ENCODE peak calls at places on chromosomes 7 and 10, in six cellular contexts. U is SK-N-SH, G is MM.1S, W is neural progenitor cell, N is GM23248, Z is GM23338. M is an unnamed sample. For H3F3A, the result is how much of the 10 kb centered on the place peaks cover.

GRCh38 chr10:122703483-122704448 is 4.1 kb upstream of the C10orf120 start:
- DNase-seq in W (peak), Z (peak), G (peak), U (peak), N (peak), M (peak)

GRCh38 chr7:36984710-36985308 is 260.5 kb upstream of the AOAH start:
- DNase-seq in U (no peak), N (no peak), G (no peak), Z (no peak), W (no peak), M (no peak)

GRCh38 chr7:104362756-104363155 is 34.4 kb downstream of the LHFPL3 start:
- DNase-seq in G (no peak), U (no peak), N (no peak), Z (peak), W (no peak), M (peak)

GRCh38 chr10:34001087-34001580 is 666.7 kb upstream of the NRP1 start:
- DNase-seq in W (no peak), Z (no peak), U (peak), N (no peak), G (no peak), M (no peak)

GRCh38 chr10:119425881-119426170 is 116.7 kb downstream of the RGS10 start:
- DNase-seq in N (no peak), W (no peak), U (no peak), Z (no peak), G (no peak), M (no peak)

GRCh38 chr7:1248459-1249131 is 15.9 kb downstream of the UNCX start:
- DNase-seq in N (no peak), G (no peak), W (peak), U (no peak), Z (peak), M (no peak)

GRCh38 chr7:88789480-88790064 is 6.0 kb downstream of the TEX47 start:
- DNase-seq in N (peak), G (peak), W (peak), Z (peak), U (peak), M (peak)

GRCh38 chr7:111096997-111097396 is 6.1 kb downstream of the LRRN3 start:
- DNase-seq in Z (peak), N (no peak), W (peak), G (no peak), U (no peak), M (no peak)

GRCh38 chr10:5662708-5663579 is 3.5 kb downstream of the ASB13 start:
- DNase-seq in G (no peak), Z (peak), N (no peak), U (no peak), W (no peak), M (no peak)

GRCh38 chr10:117005454-117006055 is 568 bp upstream of the SHTN1 start:
- DNase-seq in N (peak), Z (peak), G (no peak), U (no peak), W (peak), M (peak)

GRCh38 chr10:118725784-118726507 is 28.8 kb downstream of the CACUL1 start:
- DNase-seq in U (peak), Z (no peak), W (no peak), N (peak), G (no peak), M (peak)

GRCh38 chr10:69389827-69390490 is 26.8 kb downstream of the TACR2 start:
- DNase-seq in W (peak), U (no peak), G (no peak), N (peak), Z (peak), M (peak)

GRCh38 chr7:12802070-12802469 is 114.6 kb downstream of the ARL4A start:
- DNase-seq in W (no peak), N (peak), G (no peak), U (no peak), Z (no peak), M (peak)

GRCh38 chr7:152905949-152906348 is 146.4 kb downstream of the ACTR3B start:
- DNase-seq in N (no peak), U (no peak), Z (no peak), W (no peak), G (no peak), M (no peak)

GRCh38 chr10:2201534-2202104 is 464.3 kb upstream of the ADARB2 start:
- DNase-seq in N (no peak), W (peak), G (no peak), Z (peak), U (no peak), M (no peak)

GRCh38 chr7:74683799-74684198 is 26.3 kb downstream of the GTF2I start:
- DNase-seq in W (no peak), U (no peak), Z (peak), N (no peak), G (no peak), M (no peak)

GRCh38 chr10:45373003-45373782 is 823 bp upstream of the ALOX5 start:
- DNase-seq in Z (peak), G (peak), W (peak), N (no peak), U (peak), M (no peak)

GRCh38 chr7:133797818-133798485 is 329.2 kb upstream of the LRGUK start:
- DNase-seq in U (no peak), W (no peak), Z (no peak), N (peak), G (no peak), M (no peak)

GRCh38 chr10:26503911-26504310 is 65.8 kb downstream of the APBB1IP start:
- DNase-seq in U (no peak), G (no peak), N (peak), W (peak), Z (peak), M (no peak)

GRCh38 chr10:97532935-97533671 is 34.4 kb downstream of the UBTD1 start:
- DNase-seq in N (peak), U (peak), G (peak), Z (peak), W (peak), M (no peak)

GRCh38 chr10:84310470-84310869 is 17.9 kb upstream of the CCSER2 start:
- DNase-seq in U (no peak), G (no peak), N (peak), W (no peak), Z (no peak), M (no peak)

DNA sequence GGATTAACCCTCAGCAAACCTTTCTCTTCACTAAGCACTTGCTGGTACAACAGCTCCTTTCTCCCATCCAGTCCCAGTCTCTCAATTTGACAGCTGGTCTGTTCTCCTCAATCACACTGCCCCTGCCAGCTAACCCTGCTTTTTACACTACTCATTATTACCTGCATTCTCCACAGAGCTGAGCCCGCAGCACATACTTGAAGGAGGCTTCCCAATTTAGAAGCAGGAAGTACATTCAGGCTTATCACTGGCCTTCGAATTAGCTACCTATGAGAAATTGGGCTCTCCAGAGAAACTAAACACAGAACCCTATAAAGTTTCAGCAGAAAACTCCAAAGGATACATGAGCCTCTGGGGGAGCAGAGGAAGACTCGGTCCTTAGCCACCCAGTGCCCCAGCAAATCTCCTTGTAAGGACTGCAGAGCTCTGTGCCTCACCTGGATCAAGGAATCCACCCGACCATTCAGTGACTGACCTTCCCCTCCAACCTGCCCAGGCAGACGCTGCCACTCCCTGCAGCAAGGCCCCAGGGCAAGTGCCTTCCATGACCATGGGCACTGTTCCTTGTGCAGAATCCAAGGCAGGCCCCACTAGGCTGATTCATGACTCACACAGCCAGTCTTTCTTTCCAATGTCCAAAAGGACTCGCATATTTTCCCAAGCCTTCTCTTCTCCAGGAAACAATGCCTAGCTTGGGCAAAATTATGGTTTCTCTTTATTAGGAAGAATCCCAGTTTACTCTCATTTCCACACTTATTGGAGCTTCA is 68.0 kb downstream of the VOPP1 start:
- DNase-seq in U (no peak), Z (no peak), G (peak), N (peak), W (no peak), M (peak)
- H3K27ac ChIP-seq in U (peak), Z (peak), G (peak), N (no peak), W (no peak), M (no peak)

GRCh38 chr10:62760401-62760800 is 44.1 kb upstream of the ADO start:
- DNase-seq in N (no peak), G (no peak), Z (no peak), W (peak), U (no peak), M (no peak)
- H3F3A ChIP-seq in N (under half), G (under half), Z (under half), W (under half), U (under half), M (under half)

DNA sequence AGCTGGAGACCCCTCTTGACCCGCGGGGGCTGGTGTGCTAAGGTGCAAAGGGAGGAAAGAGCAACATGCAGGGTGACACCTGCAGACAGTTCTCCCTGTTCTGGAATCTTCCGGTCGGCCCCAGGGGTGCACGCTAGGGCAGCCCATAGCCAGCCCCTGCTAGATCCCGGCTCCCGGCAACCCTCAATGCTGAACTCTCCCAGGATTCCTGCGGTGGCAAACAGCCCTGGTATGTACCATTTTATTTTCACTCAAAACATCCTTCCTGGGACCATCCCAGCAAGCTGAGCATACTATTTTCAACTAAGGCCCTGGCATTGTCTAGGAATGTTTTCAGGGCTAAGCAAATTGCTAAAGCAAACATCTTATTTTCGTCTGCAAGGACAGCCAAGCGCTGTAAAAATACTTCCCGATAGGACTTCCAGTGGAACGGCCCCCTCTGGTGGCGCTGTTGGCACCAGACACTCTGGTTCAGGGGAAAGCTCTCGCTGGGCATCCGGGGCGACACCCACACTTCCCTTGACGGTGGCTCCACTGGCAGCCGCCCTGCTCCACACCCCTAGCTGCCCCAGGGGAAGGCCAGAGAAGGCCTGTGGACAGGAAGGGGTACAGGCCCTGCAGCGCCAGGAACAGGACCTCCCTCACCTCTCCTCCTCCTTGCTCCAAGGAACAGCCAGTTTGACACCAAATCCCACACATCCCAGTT is 99.4 kb downstream of the CTBP2 start:
- DNase-seq in W (peak), N (peak), U (peak), Z (peak), G (no peak), M (peak)
- TF ChIP-seq EZH2phosphoT487 in W (no peak), N (no peak), U (no peak), Z (no peak), G (no peak), M (no peak)

GRCh38 chr7:100827330-100828226 is at the start of gene EPHB4:
- DNase-seq in G (no peak), N (peak), Z (peak), W (peak), U (peak), M (peak)

GRCh38 chr7:100824499-100825214 is 2.7 kb downstream of the EPHB4 start:
- DNase-seq in U (peak), N (peak), G (no peak), W (no peak), Z (peak), M (no peak)

GRCh38 chr7:100825215-100825671 is 2.1 kb downstream of the EPHB4 start:
- DNase-seq in U (peak), Z (peak), W (peak), N (peak), G (no peak), M (peak)

GRCh38 chr7:100825760-100826545 is 1.4 kb downstream of the EPHB4 start:
- DNase-seq in N (peak), Z (peak), U (peak), G (no peak), W (peak), M (peak)

GRCh38 chr7:100826546-100827329 is 585 bp downstream of the EPHB4 start:
- DNase-seq in W (peak), U (no peak), N (no peak), G (no peak), Z (peak), M (no peak)
- H3K27ac ChIP-seq in W (no peak), U (peak), N (no peak), G (no peak), Z (peak), M (no peak)

GRCh38 chr7:50145801-50146338 is 52.8 kb upstream of the ZPBP start:
- DNase-seq in U (no peak), N (no peak), G (no peak), W (no peak), Z (no peak), M (no peak)

GRCh38 chr7:50141854-50142253 is 48.8 kb upstream of the ZPBP start:
- DNase-seq in N (no peak), Z (peak), W (no peak), G (no peak), U (no peak), M (no peak)

GRCh38 chr7:50140688-50141087 is 47.6 kb upstream of the ZPBP start:
- DNase-seq in W (no peak), N (no peak), Z (no peak), U (no peak), G (no peak), M (no peak)

GRCh38 chr7:50141131-50141530 is 48.1 kb upstream of the ZPBP start:
- DNase-seq in W (no peak), N (no peak), G (no peak), Z (no peak), U (no peak), M (no peak)

GRCh38 chr7:50142421-50143113 is 49.5 kb upstream of the ZPBP start:
- DNase-seq in N (peak), G (peak), W (peak), U (no peak), Z (peak), M (peak)
- H3F3A ChIP-seq in N (under half), G (under half), W (under half), U (under half), Z (under half), M (under half)

GRCh38 chr7:149422914-149423285 is 38.0 kb downstream of the ZNF777 start:
- DNase-seq in G (no peak), Z (peak), N (no peak), U (no peak), W (no peak), M (no peak)
- TF ChIP-seq EZH2phosphoT487 in G (no peak), Z (no peak), N (no peak), U (no peak), W (no peak), M (no peak)

GRCh38 chr10:75405201-75406143 is 3.9 kb upstream of the ZNF503 start:
- DNase-seq in N (no peak), W (peak), U (peak), Z (peak), G (no peak), M (peak)
- H3K27ac ChIP-seq in N (no peak), W (no peak), U (no peak), Z (no peak), G (no peak), M (peak)

GRCh38 chr10:316390-316789 is 181.1 kb downstream of the ZMYND11 start:
- DNase-seq in Z (no peak), G (no peak), W (no peak), U (no peak), N (no peak), M (no peak)

GRCh38 chr10:314871-315270 is 179.6 kb downstream of the ZMYND11 start:
- DNase-seq in W (no peak), G (no peak), U (no peak), N (no peak), Z (no peak), M (no peak)

GRCh38 chr10:314381-314780 is 179.1 kb downstream of the ZMYND11 start:
- DNase-seq in U (no peak), W (no peak), N (no peak), G (no peak), Z (peak), M (no peak)

GRCh38 chr10:317926-318325 is 182.7 kb downstream of the ZMYND11 start:
- DNase-seq in W (no peak), U (no peak), G (no peak), N (no peak), Z (no peak), M (no peak)

GRCh38 chr10:317219-317868 is 182.1 kb downstream of the ZMYND11 start:
- DNase-seq in U (no peak), N (peak), G (no peak), W (no peak), Z (no peak), M (no peak)
- H3F3A ChIP-seq in U (under half), N (under half), G (under half), W (under half), Z (under half), M (under half)

GRCh38 chr7:128997161-128997560 is 57.8 kb downstream of the TNPO3 start:
- DNase-seq in G (no peak), U (no peak), Z (no peak), N (no peak), W (no peak), M (no peak)
- TF ChIP-seq EZH2phosphoT487 in G (no peak), U (no peak), Z (no peak), N (no peak), W (no peak), M (no peak)